ENCODE peak calls at places on chromosomes 7 and 10, in four cellular contexts. Y, N, F and Z are unnamed samples.

GRCh38 chr10:15735766-15736165 is 16.0 kb upstream of the ITGA8 start:
- DNase-seq in F (no peak), N (no peak), Y (no peak), Z (no peak)

GRCh38 chr10:48457949-48458661 is 146.8 kb downstream of the ARHGAP22 start:
- DNase-seq in N (no peak), F (no peak), Y (no peak), Z (no peak)

GRCh38 chr10:101287183-101287830 is 58.0 kb upstream of the LBX1 start:
- DNase-seq in N (no peak), F (no peak), Y (no peak), Z (no peak)

GRCh38 chr10:73875139-73875475 is 752 bp upstream of the CAMK2G start:
- DNase-seq in F (no peak), Y (no peak), N (no peak), Z (no peak)

GRCh38 chr10:74684462-74684861 is 141.9 kb upstream of the KAT6B start:
- DNase-seq in F (no peak), Y (no peak), N (no peak), Z (no peak)

GRCh38 chr10:63773962-63774361 is 252.8 kb downstream of the REEP3 start:
- DNase-seq in N (no peak), Y (no peak), F (no peak), Z (no peak)

GRCh38 chr10:89297791-89298190 is 4.1 kb upstream of the IFIT2 start:
- DNase-seq in N (no peak), Y (no peak), F (no peak), Z (no peak)

GRCh38 chr7:81515009-81515408 is 254.8 kb downstream of the HGF start:
- DNase-seq in Y (no peak), F (no peak), N (no peak), Z (no peak)

GRCh38 chr7:87152897-87153641 is 816 bp downstream of the DMTF1 start:
- DNase-seq in Y (no peak), N (peak; percentile 23), F (peak; percentile 24), Z (peak; percentile 33)

GRCh38 chr7:88835147-88835728 is 39.7 kb upstream of the TEX47 start:
- DNase-seq in N (no peak), Y (peak; percentile 24), F (no peak), Z (no peak)

GRCh38 chr7:93359520-93360198 is 127.5 kb downstream of the VPS50 start:
- DNase-seq in Y (no peak), N (no peak), F (no peak), Z (no peak)

GRCh38 chr10:31745612-31746376 is 182.8 kb downstream of the ARHGAP12 start:
- DNase-seq in F (no peak), N (no peak), Y (peak; percentile 48), Z (no peak)

GRCh38 chr10:79404231-79404609 is 41.2 kb downstream of the ZCCHC24 start:
- DNase-seq in N (peak; percentile 66), F (no peak), Y (no peak), Z (peak; percentile 41)

GRCh38 chr10:102997998-102998397 is 79.9 kb downstream of the CNNM2 start:
- DNase-seq in Y (no peak), F (no peak), N (no peak), Z (no peak)

GRCh38 chr7:95687759-95688343 is 84.5 kb upstream of the DYNC1I1 start:
- DNase-seq in F (no peak), N (no peak), Y (peak; percentile 48), Z (no peak)

GRCh38 chr10:37703074-37703473 is 154.3 kb downstream of the ZNF248 start:
- DNase-seq in Y (no peak), F (no peak), N (no peak), Z (no peak)

GRCh38 chr7:106369349-106369748 is 84.6 kb upstream of the NAMPT start:
- DNase-seq in F (no peak), N (no peak), Y (no peak), Z (no peak)

GRCh38 chr7:131105803-131106680 is 221.6 kb upstream of the MKLN1 start:
- DNase-seq in F (peak; percentile 65), Y (no peak), N (peak; percentile 82), Z (peak; percentile 87)
- H3K36me3 ChIP-seq in F (no peaks in the 10 kb centered on the region), Y (peaks cover 10% of the 10 kb centered on the region), N (peaks cover 13% of the 10 kb centered on the region), Z (no peaks in the 10 kb centered on the region)

GRCh38 chr10:118776033-118776432 is 21.3 kb upstream of the CACUL1 start:
- DNase-seq in Y (no peak), N (no peak), F (no peak), Z (no peak)
- H3K9me3 ChIP-seq in Y (peaks cover 8% of the 10 kb centered on the region), N (peaks cover 4% of the 10 kb centered on the region), F (no peaks in the 10 kb centered on the region), Z (no peaks in the 10 kb centered on the region)

DNA sequence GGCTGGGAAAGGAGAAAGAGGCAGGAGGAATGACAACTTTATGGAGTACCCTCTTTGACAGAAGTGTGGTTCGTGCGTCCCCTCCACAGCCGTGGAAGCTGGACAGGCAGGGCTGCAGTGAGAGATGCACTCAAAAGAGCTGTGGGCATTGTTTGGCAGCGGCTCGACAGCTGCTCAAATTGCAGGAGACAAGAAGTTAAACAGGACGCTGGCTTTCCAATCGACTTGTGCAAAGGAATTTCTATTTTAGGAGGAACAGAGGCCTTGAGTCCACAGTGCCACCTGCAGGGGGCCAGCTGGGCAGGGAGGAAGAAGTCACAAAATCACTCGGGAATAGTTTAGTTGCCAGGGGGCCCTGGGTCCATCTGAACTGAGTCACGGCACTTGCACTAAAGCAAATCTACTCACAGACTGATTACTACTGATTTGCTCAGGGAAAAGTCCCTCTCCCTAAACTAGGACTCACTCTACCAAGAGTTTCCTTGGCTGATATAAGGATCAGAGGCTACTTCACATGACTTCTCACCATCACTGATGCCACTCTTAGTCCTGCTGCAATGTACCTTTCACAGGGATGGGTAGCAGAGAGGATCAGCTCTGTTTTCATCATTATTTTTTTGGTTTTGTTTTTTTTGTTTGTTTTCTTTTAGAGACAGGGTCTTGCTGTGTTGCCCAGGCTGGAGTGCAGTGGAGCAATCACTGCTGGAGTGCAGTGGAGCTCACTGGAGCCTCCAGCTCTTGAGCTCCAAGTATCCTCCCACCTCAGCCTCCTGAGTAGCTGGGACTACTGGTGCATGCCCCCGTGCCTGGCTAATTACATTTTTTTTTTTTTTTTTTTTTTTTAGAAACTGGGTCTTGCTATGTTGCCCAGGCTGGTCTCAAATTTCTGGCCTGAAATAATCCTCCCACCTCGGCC is 200.8 kb downstream of the JCAD start:
- DNase-seq in N (peak; percentile 65), F (peak; percentile 74), Y (peak; percentile 36), Z (peak; percentile 60)
- TF ChIP-seq CTCF in N (peak; percentile 77), F (peak; percentile 79), Y (peak; percentile 66), Z (peak; percentile 63)

GRCh38 chr7:67309764-67310548 is 313.3 kb downstream of the TYW1 start:
- DNase-seq in N (no peak), Y (no peak), F (no peak), Z (no peak)
- H3K36me3 ChIP-seq in N (peaks cover 100% of the 10 kb centered on the region), Y (peaks cover 52% of the 10 kb centered on the region), F (no peaks in the 10 kb centered on the region), Z (no peaks in the 10 kb centered on the region)

DNA sequence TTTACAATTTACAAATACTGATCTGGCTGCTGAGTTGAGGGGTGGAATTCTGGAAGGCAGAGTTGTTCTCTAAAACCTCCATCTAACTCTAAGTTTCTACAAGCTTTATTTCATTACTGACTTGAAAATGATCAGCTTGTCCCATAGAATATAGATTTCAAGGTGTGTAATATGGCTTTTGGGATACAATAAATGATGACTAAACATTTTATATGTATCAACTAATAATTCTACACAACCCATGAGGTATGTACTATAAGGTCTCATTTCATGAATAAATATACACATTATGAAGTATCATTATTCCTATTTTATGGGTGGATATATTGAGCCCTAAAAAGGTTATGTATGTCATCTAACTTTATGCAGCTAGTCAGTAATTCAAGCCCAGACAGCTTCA is 1214.3 kb upstream of the SORCS1 start:
- DNase-seq in F (no peak), Y (no peak), N (no peak), Z (no peak)
- H3K9me3 ChIP-seq in F (no peaks in the 10 kb centered on the region), Y (peaks cover 44% of the 10 kb centered on the region), N (no peaks in the 10 kb centered on the region), Z (no peaks in the 10 kb centered on the region)

DNA sequence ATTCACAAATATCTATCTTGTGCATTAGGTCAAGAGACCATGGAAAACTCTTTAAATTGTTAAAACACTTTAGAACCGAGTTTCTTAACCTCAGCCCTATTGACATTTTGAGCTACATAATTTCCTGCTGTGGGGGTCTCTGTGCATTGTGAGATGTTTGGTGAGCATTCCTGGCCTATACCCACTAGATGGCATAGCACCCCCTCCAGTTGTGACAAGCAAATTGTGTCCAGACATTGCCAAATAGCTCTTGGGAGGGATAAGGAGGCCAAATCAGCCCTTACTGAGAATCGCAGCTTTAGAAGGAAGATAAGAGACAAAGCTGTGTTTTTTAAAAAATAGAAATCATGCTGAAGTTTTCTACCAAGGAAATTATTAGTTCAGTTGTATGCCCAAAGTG is 1158.5 kb upstream of the C7orf33 start:
- DNase-seq in N (no peak), F (no peak), Y (no peak), Z (no peak)
- TF ChIP-seq CTCF in N (no peak), F (no peak), Y (no peak), Z (no peak)